ENCODE peak calls at places on chromosomes 12 and 14, in seven cellular contexts. J is K562, X is upper lobe of right lung, M is endothelial cell, W is cardiac muscle cell, P is IMR-90, A is uterus. R is an unnamed sample.
A peak's percentile ranks its signal among the peaks of the same experiment; 100 is the strongest.

GRCh38 chr14:34665785-34666425 is 36.0 kb upstream of the SNX6 start:
- DNase-seq in J (no peak), X (no peak), M (no peak), W (no peak), P (peak; percentile 96), A (no peak), R (no peak)

GRCh38 chr12:70744133-70744532 is 106.9 kb upstream of the PTPRB start:
- DNase-seq in J (no peak), X (no peak), M (no peak), W (no peak), P (no peak), A (no peak), R (no peak)

GRCh38 chr12:1325666-1326065 is 268.7 kb downstream of the FBXL14 start:
- DNase-seq in J (no peak), X (no peak), M (no peak), W (no peak), P (no peak), A (no peak), R (no peak)

GRCh38 chr14:59419383-59419782 is 45.8 kb downstream of the GPR135 start:
- DNase-seq in J (no peak), X (no peak), M (no peak), W (no peak), P (no peak), A (no peak), R (no peak)

GRCh38 chr12:66279127-66279712 is 23.1 kb upstream of the HELB start:
- DNase-seq in J (peak; percentile 16), X (no peak), M (peak; percentile 40), W (peak; percentile 49), P (peak; percentile 22), A (no peak), R (no peak)

GRCh38 chr14:37588956-37589737 is 5.9 kb downstream of the FOXA1 start:
- DNase-seq in J (no peak), X (no peak), M (no peak), W (no peak), P (no peak), A (no peak), R (no peak)

GRCh38 chr14:71165121-71165574 is 257.9 kb downstream of the PCNX1 start:
- DNase-seq in J (no peak), X (no peak), M (no peak), W (peak; percentile 36), P (peak; percentile 6), A (no peak), R (no peak)

GRCh38 chr12:102769323-102769916 is 147.6 kb downstream of the PAH start:
- DNase-seq in J (peak; percentile 53), X (no peak), M (peak; percentile 67), W (peak; percentile 57), P (peak; percentile 58), A (peak; percentile 80), R (peak; percentile 40)

GRCh38 chr14:99230271-99231141 is 41.5 kb downstream of the BCL11B start:
- DNase-seq in J (peak; percentile 9), X (no peak), M (no peak), W (no peak), P (no peak), A (no peak), R (no peak)

GRCh38 chr14:100279563-100279962 is 26.7 kb downstream of the SLC25A29 start:
- DNase-seq in J (no peak), X (peak; percentile 51), M (no peak), W (no peak), P (no peak), A (no peak), R (no peak)

GRCh38 chr12:68630050-68630449 is 19.4 kb downstream of the RAP1B start:
- DNase-seq in J (no peak), X (no peak), M (no peak), W (peak; percentile 6), P (no peak), A (no peak), R (no peak)

GRCh38 chr12:71710276-71711125 is 24.6 kb downstream of the TMEM19 start:
- DNase-seq in J (no peak), X (no peak), M (no peak), W (no peak), P (peak; percentile 91), A (no peak), R (no peak)

GRCh38 chr12:105102673-105103072 is 4.9 kb upstream of the WASHC4 start:
- DNase-seq in J (no peak), X (no peak), M (no peak), W (no peak), P (no peak), A (no peak), R (no peak)

GRCh38 chr12:321606-322326 is 59.1 kb upstream of the SLC6A13 start:
- DNase-seq in J (no peak), X (no peak), M (no peak), W (peak; percentile 9), P (no peak), A (no peak), R (no peak)

GRCh38 chr12:94941440-94941862 is 62.0 kb downstream of the NDUFA12 start:
- DNase-seq in J (no peak), X (no peak), M (no peak), W (peak; percentile 10), P (peak; percentile 79), A (peak; percentile 20), R (no peak)

GRCh38 chr14:33717866-33718265 is 233.0 kb downstream of the EGLN3 start:
- DNase-seq in J (no peak), X (no peak), M (no peak), W (no peak), P (no peak), A (no peak), R (no peak)

GRCh38 chr12:974281-974862 is 16.7 kb upstream of the ERC1 start:
- DNase-seq in J (no peak), X (no peak), M (no peak), W (no peak), P (no peak), A (no peak), R (no peak)

GRCh38 chr14:103064978-103065377 is 7.6 kb upstream of the CDC42BPB start:
- DNase-seq in J (no peak), X (peak; percentile 29), M (no peak), W (no peak), P (no peak), A (no peak), R (no peak)

GRCh38 chr14:83689265-83689664 is 1840.7 kb upstream of the FLRT2 start:
- DNase-seq in J (no peak), X (no peak), M (no peak), W (no peak), P (no peak), A (no peak), R (no peak)

GRCh38 chr12:104681012-104681690 is 224.4 kb downstream of the CHST11 start:
- DNase-seq in J (no peak), X (no peak), M (no peak), W (no peak), P (no peak), A (no peak), R (no peak)

GRCh38 chr14:68937790-68938514 is 41.1 kb downstream of the ACTN1 start:
- DNase-seq in J (no peak), X (no peak), M (no peak), W (peak; percentile 61), P (no peak), A (peak; percentile 78), R (no peak)

GRCh38 chr14:20606902-20607242 is 15.7 kb upstream of the RNASE12 start:
- DNase-seq in J (no peak), X (no peak), M (no peak), W (no peak), P (no peak), A (no peak), R (no peak)

GRCh38 chr12:92505373-92506340 is 197.1 kb upstream of the PLEKHG7 start:
- DNase-seq in J (peak; percentile 23), X (peak; percentile 66), M (no peak), W (no peak), P (peak; percentile 50), A (peak; percentile 85), R (no peak)

GRCh38 chr12:75833268-75833667 is 198.3 kb downstream of the PHLDA1 start:
- DNase-seq in J (no peak), X (no peak), M (no peak), W (no peak), P (no peak), A (no peak), R (no peak)

GRCh38 chr12:108568653-108569154 is 6.3 kb downstream of the ISCU start:
- DNase-seq in J (no peak), X (no peak), M (no peak), W (no peak), P (no peak), A (no peak), R (no peak)

GRCh38 chr12:108572166-108572790 is 9.9 kb downstream of the ISCU start:
- DNase-seq in J (no peak), X (no peak), M (no peak), W (no peak), P (no peak), A (no peak), R (no peak)

GRCh38 chr12:108571604-108572165 is 9.3 kb downstream of the ISCU start:
- DNase-seq in J (no peak), X (no peak), M (no peak), W (no peak), P (no peak), A (no peak), R (no peak)

GRCh38 chr12:108573310-108573709 is 10.9 kb downstream of the ISCU start:
- DNase-seq in J (no peak), X (no peak), M (no peak), W (no peak), P (no peak), A (no peak), R (no peak)

GRCh38 chr12:108570743-108571603 is 8.6 kb downstream of the ISCU start:
- DNase-seq in J (no peak), X (no peak), M (no peak), W (peak; percentile 30), P (peak; percentile 67), A (no peak), R (no peak)
- TF ChIP-seq CTCF in J (peak; percentile 28), X (peak; percentile 32), M (no peak), W (peak; percentile 52), P (peak; percentile 66), A (no peak), R (peak; percentile 25)

GRCh38 chr12:131701705-131702572 is 9.0 kb upstream of the SFSWAP start:
- DNase-seq in J (no peak), X (no peak), M (no peak), W (no peak), P (no peak), A (no peak), R (no peak)
- TF ChIP-seq CTCF in J (no peak), X (no peak), M (no peak), W (no peak), P (no peak), A (no peak), R (no peak)

DNA sequence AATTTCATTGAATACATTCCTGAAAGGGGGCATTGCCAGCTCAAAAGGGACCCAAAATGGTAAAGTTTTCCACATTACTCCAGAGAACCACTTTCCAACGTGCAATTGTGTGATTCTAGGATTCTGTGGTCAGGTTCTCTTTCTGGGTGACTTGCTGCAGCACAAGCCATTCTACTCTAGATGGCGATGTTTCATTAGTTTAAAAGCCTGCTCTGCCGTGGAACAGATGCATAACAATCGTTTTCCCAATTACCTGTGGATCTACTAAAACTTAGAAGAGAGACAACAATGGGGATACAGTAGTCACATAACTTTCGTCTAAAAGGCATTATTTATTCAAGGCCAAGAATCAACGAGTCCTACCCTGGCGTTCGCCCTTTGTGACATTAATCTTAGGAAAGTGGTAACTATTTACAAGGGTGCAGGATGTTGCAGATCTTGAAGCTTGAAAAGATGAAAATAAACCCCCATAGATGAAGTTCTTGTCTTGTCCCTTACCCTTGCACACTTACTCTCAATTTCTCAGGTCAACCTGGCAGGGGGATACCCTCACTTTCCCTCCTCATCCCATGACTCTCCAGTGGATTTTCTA is 400.9 kb downstream of the SNAPC1 start:
- DNase-seq in J (peak; percentile 17), X (no peak), M (peak; percentile 26), W (peak; percentile 66), P (peak; percentile 56), A (no peak), R (peak; percentile 15)
- TF ChIP-seq CTCF in J (peak; percentile 55), X (peak; percentile 64), M (peak; percentile 57), W (peak; percentile 88), P (peak; percentile 82), A (peak; percentile 42), R (peak; percentile 91)

GRCh38 chr14:55291480-55292081 is 20.4 kb downstream of the FBXO34 start:
- DNase-seq in J (no peak), X (no peak), M (no peak), W (no peak), P (no peak), A (no peak), R (no peak)
- TF ChIP-seq CTCF in J (no peak), X (no peak), M (no peak), W (no peak), P (no peak), A (no peak), R (no peak)